ENCODE peak calls at places on chromosomes 12 and 14, in ten cellular contexts. H, V, J, R, Q, N, O, M, A and W are unnamed samples.

GRCh38 chr14:68526420-68527105 is 266.3 kb downstream of the ZFP36L1 start:
- DNase-seq in H (no peak), V (no peak), J (peak; percentile 74), R (peak; percentile 69), Q (no peak), N (no peak), O (peak; percentile 79), M (peak; percentile 79), A (peak; percentile 79), W (no peak)

GRCh38 chr14:49879683-49880204 is 13.1 kb upstream of the ARF6 start:
- DNase-seq in H (peak; percentile 34), V (peak; percentile 86), J (peak; percentile 41), R (no peak), Q (peak; percentile 54), N (peak; percentile 64), O (no peak), M (peak; percentile 51), A (no peak), W (peak; percentile 48)

GRCh38 chr12:4169522-4169921 is 104.0 kb upstream of the CCND2 start:
- DNase-seq in H (no peak), V (peak; percentile 28), J (peak; percentile 46), R (no peak), Q (no peak), N (peak; percentile 21), O (no peak), M (no peak), A (no peak), W (no peak)

GRCh38 chr12:52147367-52147972 is 44.3 kb downstream of the KRT80 start:
- DNase-seq in H (peak; percentile 83), V (peak; percentile 72), J (peak; percentile 97), R (peak; percentile 58), Q (peak; percentile 99), N (no peak), O (peak; percentile 93), M (peak; percentile 100), A (peak; percentile 96), W (no peak)

GRCh38 chr12:75837700-75838099 is 193.9 kb downstream of the PHLDA1 start:
- DNase-seq in H (no peak), V (no peak), J (no peak), R (no peak), Q (no peak), N (no peak), O (no peak), M (no peak), A (no peak), W (no peak)

GRCh38 chr12:41993283-41993682 is 151.4 kb downstream of the GXYLT1 start:
- DNase-seq in H (no peak), V (no peak), J (no peak), R (no peak), Q (no peak), N (no peak), O (no peak), M (no peak), A (no peak), W (no peak)

GRCh38 chr12:71662861-71663560 is 637 bp downstream of the ZFC3H1 start:
- DNase-seq in H (peak; percentile 57), V (peak; percentile 89), J (peak; percentile 50), R (peak; percentile 64), Q (peak; percentile 69), N (peak; percentile 54), O (peak; percentile 47), M (peak; percentile 71), A (peak; percentile 89), W (peak; percentile 45)

GRCh38 chr12:113479578-113480335 is 8.1 kb upstream of the LHX5 start:
- DNase-seq in H (peak; percentile 24), V (peak; percentile 97), J (peak; percentile 61), R (peak; percentile 42), Q (peak; percentile 20), N (peak; percentile 29), O (no peak), M (peak; percentile 39), A (no peak), W (no peak)

GRCh38 chr14:65808390-65808789 is 395.9 kb downstream of the FUT8 start:
- DNase-seq in H (no peak), V (no peak), J (no peak), R (no peak), Q (no peak), N (peak; percentile 17), O (no peak), M (no peak), A (no peak), W (no peak)

GRCh38 chr12:87618199-87618598 is 411.0 kb downstream of the C12orf50 start:
- DNase-seq in H (no peak), V (no peak), J (no peak), R (no peak), Q (no peak), N (no peak), O (no peak), M (no peak), A (no peak), W (no peak)

GRCh38 chr14:96167224-96168148 is 37.2 kb upstream of the BDKRB2 start:
- DNase-seq in H (no peak), V (peak; percentile 46), J (no peak), R (no peak), Q (peak; percentile 95), N (no peak), O (no peak), M (peak; percentile 73), A (no peak), W (no peak)

GRCh38 chr14:46197856-46198255 is 453.7 kb downstream of the RPL10L start:
- DNase-seq in H (no peak), V (no peak), J (no peak), R (no peak), Q (no peak), N (no peak), O (no peak), M (peak; percentile 45), A (no peak), W (no peak)

GRCh38 chr12:68675098-68675842 is 11.5 kb upstream of the NUP107 start:
- DNase-seq in H (no peak), V (peak; percentile 54), J (peak; percentile 33), R (no peak), Q (no peak), N (peak; percentile 65), O (no peak), M (peak; percentile 29), A (no peak), W (peak; percentile 69)

GRCh38 chr14:61620130-61620946 is 75.0 kb upstream of the HIF1A start:
- DNase-seq in H (peak; percentile 53), V (no peak), J (no peak), R (no peak), Q (peak; percentile 89), N (no peak), O (no peak), M (peak; percentile 96), A (no peak), W (no peak)

GRCh38 chr12:84727964-84728363 is 184.6 kb downstream of the SLC6A15 start:
- DNase-seq in H (no peak), V (peak; percentile 55), J (no peak), R (no peak), Q (no peak), N (no peak), O (no peak), M (peak; percentile 79), A (no peak), W (no peak)

DNA sequence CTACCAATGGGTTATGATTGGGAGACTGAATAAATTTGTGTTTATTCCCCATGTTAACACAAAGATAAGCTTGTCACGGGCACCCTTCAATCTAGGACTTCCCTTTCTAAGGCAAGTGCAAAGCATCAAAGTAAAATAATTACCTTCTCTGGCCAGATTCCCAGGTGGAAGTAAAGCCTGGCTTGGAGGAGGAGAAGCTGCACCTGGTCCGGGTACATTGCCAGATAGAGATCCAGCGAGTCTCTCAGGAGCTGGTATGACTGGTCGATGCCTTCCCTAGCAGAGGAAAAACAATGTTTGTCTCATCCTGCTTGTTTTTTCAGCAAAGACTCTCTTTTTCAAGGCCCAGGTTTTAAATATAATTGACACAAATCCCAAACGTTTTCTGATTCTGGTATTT is 24.9 kb downstream of the FBXO21 start:
- DNase-seq in H (no peak), V (no peak), J (no peak), R (no peak), Q (no peak), N (no peak), O (no peak), M (no peak), A (no peak), W (no peak)
- H3K36me3 ChIP-seq in H (no peaks in the 10 kb centered on the region), V (peaks cover 87% of the 10 kb centered on the region), J (peaks cover 77% of the 10 kb centered on the region), R (peaks cover 59% of the 10 kb centered on the region), Q (peaks cover 57% of the 10 kb centered on the region), N (peaks cover 96% of the 10 kb centered on the region), O (peaks cover 92% of the 10 kb centered on the region), M (peaks cover 19% of the 10 kb centered on the region), A (peaks cover 100% of the 10 kb centered on the region), W (peaks cover 56% of the 10 kb centered on the region)

GRCh38 chr12:2844786-2845185 is 10.0 kb upstream of the NRIP2 start:
- DNase-seq in H (no peak), V (no peak), J (no peak), R (no peak), Q (peak; percentile 18), N (no peak), O (no peak), M (peak; percentile 67), A (no peak), W (no peak)
- H3K4me3 ChIP-seq in H (no peak overlapping the region), V (no peak overlapping the region), J (no peak overlapping the region), R (no peak overlapping the region), Q (no peak overlapping the region), N (no peak overlapping the region), O (no peak overlapping the region), M (no peak overlapping the region), A (no peak overlapping the region), W (no peak overlapping the region)

DNA sequence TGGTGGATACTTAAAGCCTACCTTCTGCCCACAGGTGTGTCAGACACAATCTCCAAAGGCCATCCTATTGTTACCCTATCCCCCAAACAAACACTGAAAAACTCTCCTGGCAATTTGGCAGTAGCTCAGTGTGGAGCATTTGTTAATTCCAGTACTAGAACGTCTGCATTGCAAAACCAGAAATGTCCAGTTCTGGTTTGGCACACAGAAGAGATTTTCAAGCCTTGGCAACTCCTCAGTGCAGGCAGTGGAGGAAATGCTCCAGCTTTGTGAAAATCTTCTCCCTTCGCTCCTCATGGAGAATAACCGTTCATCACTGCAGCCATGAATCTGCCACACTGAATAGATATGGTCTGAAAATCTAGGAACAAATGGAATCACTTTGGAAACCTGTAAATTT is 5.3 kb upstream of the SOCS2 start:
- DNase-seq in H (no peak), V (no peak), J (peak; percentile 47), R (no peak), Q (no peak), N (no peak), O (no peak), M (peak; percentile 27), A (no peak), W (no peak)
- TF ChIP-seq CTCF in H (no peak), V (no peak), J (no peak), R (no peak), Q (no peak), N (no peak), O (no peak), M (no peak), A (no peak), W (no peak)

GRCh38 chr12:109266106-109266879 is 42.8 kb downstream of the FOXN4 start:
- DNase-seq in H (no peak), V (no peak), J (no peak), R (no peak), Q (no peak), N (no peak), O (no peak), M (no peak), A (no peak), W (no peak)
- H3K36me3 ChIP-seq in H (peaks cover 3% of the 10 kb centered on the region), V (no peaks in the 10 kb centered on the region), J (peaks cover 66% of the 10 kb centered on the region), R (peaks cover 51% of the 10 kb centered on the region), Q (peaks cover 3% of the 10 kb centered on the region), N (no peaks in the 10 kb centered on the region), O (peaks cover 78% of the 10 kb centered on the region), M (no peaks in the 10 kb centered on the region), A (peaks cover 34% of the 10 kb centered on the region), W (peaks cover 10% of the 10 kb centered on the region)